ENCODE peak calls at places on chromosomes 5 and 9, in nine cellular contexts. One of them, this sample, is unnamed.

GRCh38 chr9:138017200-138017599 is 139.6 kb downstream of the CACNA1B start:
- DNase-seq in A549: no peak
- DNase-seq in psoas muscle: no peak
- DNase-seq in fibroblast of lung: no peak
- DNase-seq in esophagus squamous epithelium: no peak
- DNase-seq in suprapubic skin: no peak
- DNase-seq in activated CD4-positive, alpha-beta T cell treated with anti-CD3 and anti-CD28 coated beads for 24 hours: no peak
- DNase-seq in NCI-H1105: no peak
- DNase-seq in AG10803: no peak
- DNase-seq in this sample: no peak

GRCh38 chr9:126935630-126936029 is 21.0 kb downstream of the RALGPS1 start:
- DNase-seq in psoas muscle: no peak
- DNase-seq in AG10803: peak
- DNase-seq in activated CD4-positive, alpha-beta T cell treated with anti-CD3 and anti-CD28 coated beads for 24 hours: no peak
- DNase-seq in NCI-H1105: no peak
- DNase-seq in esophagus squamous epithelium: no peak
- DNase-seq in A549: no peak
- DNase-seq in suprapubic skin: no peak
- DNase-seq in fibroblast of lung: peak
- DNase-seq in this sample: no peak

GRCh38 chr9:113708821-113709713 is 167.0 kb upstream of the ZNF618 start:
- DNase-seq in fibroblast of lung: no peak
- DNase-seq in psoas muscle: no peak
- DNase-seq in A549: no peak
- DNase-seq in NCI-H1105: no peak
- DNase-seq in AG10803: no peak
- DNase-seq in esophagus squamous epithelium: no peak
- DNase-seq in suprapubic skin: no peak
- DNase-seq in activated CD4-positive, alpha-beta T cell treated with anti-CD3 and anti-CD28 coated beads for 24 hours: no peak
- DNase-seq in this sample: no peak

GRCh38 chr9:72539824-72540347 is 18.5 kb downstream of the TMC1 start:
- DNase-seq in AG10803: no peak
- DNase-seq in esophagus squamous epithelium: no peak
- DNase-seq in psoas muscle: no peak
- DNase-seq in fibroblast of lung: peak
- DNase-seq in activated CD4-positive, alpha-beta T cell treated with anti-CD3 and anti-CD28 coated beads for 24 hours: no peak
- DNase-seq in A549: no peak
- DNase-seq in NCI-H1105: no peak
- DNase-seq in suprapubic skin: no peak
- DNase-seq in this sample: no peak

GRCh38 chr5:76691470-76692273 is 24.3 kb upstream of the F2R start:
- DNase-seq in NCI-H1105: no peak
- DNase-seq in A549: no peak
- DNase-seq in esophagus squamous epithelium: no peak
- DNase-seq in fibroblast of lung: peak
- DNase-seq in AG10803: peak
- DNase-seq in suprapubic skin: no peak
- DNase-seq in psoas muscle: no peak
- DNase-seq in activated CD4-positive, alpha-beta T cell treated with anti-CD3 and anti-CD28 coated beads for 24 hours: no peak
- DNase-seq in this sample: no peak

GRCh38 chr5:159886312-159886711 is 30.0 kb upstream of the ADRA1B start:
- DNase-seq in activated CD4-positive, alpha-beta T cell treated with anti-CD3 and anti-CD28 coated beads for 24 hours: no peak
- DNase-seq in psoas muscle: no peak
- DNase-seq in NCI-H1105: peak
- DNase-seq in A549: no peak
- DNase-seq in fibroblast of lung: no peak
- DNase-seq in suprapubic skin: no peak
- DNase-seq in esophagus squamous epithelium: no peak
- DNase-seq in AG10803: no peak
- DNase-seq in this sample: no peak

GRCh38 chr9:16884373-16884772 is 13.9 kb upstream of the BNC2 start:
- DNase-seq in esophagus squamous epithelium: no peak
- DNase-seq in suprapubic skin: no peak
- DNase-seq in AG10803: no peak
- DNase-seq in NCI-H1105: no peak
- DNase-seq in psoas muscle: no peak
- DNase-seq in activated CD4-positive, alpha-beta T cell treated with anti-CD3 and anti-CD28 coated beads for 24 hours: no peak
- DNase-seq in A549: no peak
- DNase-seq in fibroblast of lung: no peak
- DNase-seq in this sample: no peak

GRCh38 chr5:122170630-122171029 is 41.3 kb downstream of the ZNF474 start:
- DNase-seq in activated CD4-positive, alpha-beta T cell treated with anti-CD3 and anti-CD28 coated beads for 24 hours: no peak
- DNase-seq in esophagus squamous epithelium: no peak
- DNase-seq in A549: no peak
- DNase-seq in AG10803: no peak
- DNase-seq in psoas muscle: no peak
- DNase-seq in NCI-H1105: no peak
- DNase-seq in fibroblast of lung: peak
- DNase-seq in suprapubic skin: no peak
- DNase-seq in this sample: no peak

GRCh38 chr5:2133080-2133479 is 250.4 kb upstream of the IRX4 start:
- DNase-seq in NCI-H1105: no peak
- DNase-seq in fibroblast of lung: no peak
- DNase-seq in activated CD4-positive, alpha-beta T cell treated with anti-CD3 and anti-CD28 coated beads for 24 hours: no peak
- DNase-seq in psoas muscle: no peak
- DNase-seq in A549: no peak
- DNase-seq in esophagus squamous epithelium: no peak
- DNase-seq in AG10803: no peak
- DNase-seq in suprapubic skin: no peak
- DNase-seq in this sample: no peak

This sample was measured in stimulated activated CD8-positive, alpha-beta memory T cell treated with anti-CD3 and anti-CD28 coated beads, Interleukin-2, amount 100 ng/mL, for 48 hours.